ENCODE peak calls at places on chromosome 10, in six cellular contexts. Y is fibroblast of lung, P is GM23338, T is PC-9, O is GM12878, V is H9. E is an unnamed sample.

GRCh38 chr10:110273474-110273873 is 31.2 kb downstream of the SMNDC1 start:
- DNase-seq in Y (peak), P (no peak), T (peak), O (peak), V (no peak), E (no peak)

GRCh38 chr10:35588836-35589235 is 16.3 kb upstream of the GJD4 start:
- DNase-seq in Y (no peak), P (no peak), T (no peak), O (no peak), V (no peak), E (no peak)

GRCh38 chr10:82438277-82438676 is 563.3 kb downstream of the NRG3 start:
- DNase-seq in Y (no peak), P (no peak), T (no peak), O (no peak), V (no peak), E (no peak)

GRCh38 chr10:128808921-128809440 is 658.1 kb upstream of the MGMT start:
- DNase-seq in Y (no peak), P (no peak), T (no peak), O (no peak), V (no peak), E (no peak)

GRCh38 chr10:22754298-22754697 is 39.9 kb upstream of the PIP4K2A start:
- DNase-seq in Y (no peak), P (no peak), T (no peak), O (no peak), V (no peak), E (no peak)

GRCh38 chr10:75097666-75098285 is 13.7 kb upstream of the SAMD8 start:
- DNase-seq in Y (peak), P (peak), T (no peak), O (no peak), V (peak), E (peak)

GRCh38 chr10:21194510-21194993 is 297.4 kb upstream of the NEBL start:
- DNase-seq in Y (peak), P (no peak), T (peak), O (no peak), V (no peak), E (no peak)

GRCh38 chr10:11527700-11528255 is 83.7 kb downstream of the USP6NL start:
- DNase-seq in Y (peak), P (no peak), T (no peak), O (no peak), V (no peak), E (no peak)

GRCh38 chr10:22681783-22682183 is 32.6 kb downstream of the PIP4K2A start:
- DNase-seq in Y (peak), P (no peak), T (peak), O (no peak), V (no peak), E (no peak)

GRCh38 chr10:26435852-26436251 is 2.3 kb upstream of the APBB1IP start:
- DNase-seq in Y (no peak), P (no peak), T (no peak), O (no peak), V (no peak), E (no peak)

GRCh38 chr10:34407227-34407626 is 407.9 kb downstream of the PARD3 start:
- DNase-seq in Y (peak), P (no peak), T (no peak), O (no peak), V (no peak), E (no peak)

GRCh38 chr10:123967626-123968243 is 76.1 kb upstream of the CPXM2 start:
- DNase-seq in Y (peak), P (peak), T (peak), O (no peak), V (peak), E (peak)

GRCh38 chr10:30422981-30423654 is 10.9 kb upstream of the MAP3K8 start:
- DNase-seq in Y (peak), P (peak), T (peak), O (no peak), V (peak), E (peak)

GRCh38 chr10:28681345-28681763 is 4.0 kb downstream of the BAMBI start:
- DNase-seq in Y (no peak), P (no peak), T (no peak), O (no peak), V (no peak), E (no peak)

GRCh38 chr10:27446091-27446918 is 57.8 kb upstream of the RAB18 start:
- DNase-seq in Y (peak), P (peak), T (no peak), O (no peak), V (no peak), E (peak)

GRCh38 chr10:118504044-118504944 is 91.2 kb downstream of the PRLHR start:
- DNase-seq in Y (peak), P (peak), T (peak), O (no peak), V (no peak), E (peak)

GRCh38 chr10:35657621-35658020 is 15.5 kb upstream of the FZD8 start:
- DNase-seq in Y (no peak), P (peak), T (no peak), O (no peak), V (no peak), E (no peak)

GRCh38 chr10:105347487-105347886 is 706.4 kb downstream of the SORCS3 start:
- DNase-seq in Y (no peak), P (no peak), T (no peak), O (no peak), V (no peak), E (no peak)

GRCh38 chr10:122323188-122323587 is 51.3 kb upstream of the PLEKHA1 start:
- DNase-seq in Y (no peak), P (no peak), T (no peak), O (no peak), V (no peak), E (no peak)

GRCh38 chr10:12628964-12629766 is 279.8 kb downstream of the CAMK1D start:
- DNase-seq in Y (no peak), P (no peak), T (no peak), O (no peak), V (no peak), E (peak)

GRCh38 chr10:61628875-61629513 is 33.7 kb upstream of the CABCOCO1 start:
- DNase-seq in Y (peak), P (peak), T (peak), O (no peak), V (no peak), E (no peak)

GRCh38 chr10:103676851-103677417 is 178.4 kb downstream of the SH3PXD2A start:
- DNase-seq in Y (peak), P (no peak), T (no peak), O (no peak), V (no peak), E (no peak)

GRCh38 chr10:110337906-110338305 is 33.2 kb upstream of the SMNDC1 start:
- DNase-seq in Y (peak), P (no peak), T (no peak), O (no peak), V (no peak), E (no peak)

DNA sequence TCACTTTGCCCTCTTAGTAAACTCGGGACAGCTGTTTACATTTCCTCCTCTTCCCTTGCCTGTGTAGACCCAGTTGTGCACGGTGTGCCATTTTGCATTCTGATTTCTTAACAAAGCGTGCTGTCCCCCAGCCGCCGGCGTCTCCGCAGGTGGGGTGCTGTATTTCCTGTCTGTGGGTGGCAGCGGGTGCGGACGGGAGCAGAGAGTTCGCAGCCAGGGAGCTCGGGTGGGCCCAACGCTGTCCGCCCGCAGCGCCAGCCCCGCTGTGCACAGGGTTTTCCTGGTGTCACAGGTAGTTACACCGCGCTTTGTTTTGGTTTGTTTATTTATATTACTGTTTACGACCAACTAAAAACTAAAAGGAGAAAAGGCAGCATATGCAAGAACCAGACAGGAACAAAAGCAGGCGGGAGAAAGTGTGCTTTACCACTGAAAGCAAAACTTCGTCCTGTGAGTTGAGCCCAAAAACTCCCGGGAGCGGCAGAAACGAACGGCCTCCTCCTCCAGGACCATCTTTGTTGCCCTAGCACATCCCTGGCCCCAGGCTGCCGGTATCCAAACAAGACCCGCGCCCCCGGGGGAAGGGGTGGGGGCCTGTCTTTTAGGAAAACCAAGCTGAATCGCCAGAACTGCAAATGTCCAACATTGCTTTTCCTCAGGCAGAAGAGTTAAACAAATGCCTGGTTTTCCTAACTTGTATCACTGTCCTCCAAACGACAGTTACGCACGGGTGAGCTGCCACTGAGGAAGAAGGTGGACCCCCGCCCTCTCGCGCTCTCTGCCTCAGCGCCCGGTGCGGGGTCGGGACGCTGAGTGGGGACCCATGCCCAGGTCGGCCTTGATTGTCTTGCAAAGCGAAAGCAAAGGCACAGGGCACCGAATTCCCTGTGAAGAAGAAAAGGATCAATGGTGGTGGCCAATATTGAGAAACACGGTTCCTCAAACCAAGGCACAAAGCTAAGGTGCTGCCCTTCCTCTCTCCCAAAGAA is 45.9 kb upstream of the DRGX start:
- DNase-seq in Y (no peak), P (peak), T (no peak), O (no peak), V (no peak), E (no peak)
- H2AFZ ChIP-seq in Y (no peak), P (peak), T (no peak), O (no peak), V (no peak), E (no peak)

GRCh38 chr10:100707261-100707848 is 38.0 kb upstream of the PAX2 start:
- DNase-seq in Y (no peak), P (no peak), T (no peak), O (no peak), V (no peak), E (no peak)
- TF ChIP-seq CTCF in Y (no peak), P (no peak), T (no peak), O (no peak), V (no peak), E (no peak)

GRCh38 chr10:130136214-130137076 is at the start of gene GLRX3:
- DNase-seq in Y (peak), P (peak), T (peak), O (no peak), V (peak), E (peak)
- H2AFZ ChIP-seq in Y (peak), P (peak), T (peak), O (peak), V (no peak), E (peak)

GRCh38 chr10:96292971-96293909 is 11.0 kb upstream of the DNTT start:
- DNase-seq in Y (peak), P (peak), T (no peak), O (no peak), V (no peak), E (peak)
- TF ChIP-seq CTCF in Y (peak), P (peak), T (peak), O (peak), V (peak), E (peak)

GRCh38 chr10:79468015-79468560 is 22.7 kb upstream of the ZCCHC24 start:
- DNase-seq in Y (no peak), P (no peak), T (no peak), O (no peak), V (peak), E (no peak)

GRCh38 chr10:79468841-79469585 is 23.6 kb upstream of the ZCCHC24 start:
- DNase-seq in Y (no peak), P (no peak), T (no peak), O (no peak), V (peak), E (no peak)

GRCh38 chr10:79472449-79472848 is 27.0 kb upstream of the ZCCHC24 start:
- DNase-seq in Y (no peak), P (no peak), T (no peak), O (no peak), V (peak), E (no peak)

GRCh38 chr10:79471776-79472175 is 26.4 kb upstream of the ZCCHC24 start:
- DNase-seq in Y (no peak), P (no peak), T (no peak), O (no peak), V (peak), E (no peak)

GRCh38 chr10:79470096-79470495 is 24.7 kb upstream of the ZCCHC24 start:
- DNase-seq in Y (no peak), P (no peak), T (no peak), O (no peak), V (peak), E (no peak)
- H2AFZ ChIP-seq in Y (no peak), P (no peak), T (no peak), O (no peak), V (no peak), E (no peak)

DNA sequence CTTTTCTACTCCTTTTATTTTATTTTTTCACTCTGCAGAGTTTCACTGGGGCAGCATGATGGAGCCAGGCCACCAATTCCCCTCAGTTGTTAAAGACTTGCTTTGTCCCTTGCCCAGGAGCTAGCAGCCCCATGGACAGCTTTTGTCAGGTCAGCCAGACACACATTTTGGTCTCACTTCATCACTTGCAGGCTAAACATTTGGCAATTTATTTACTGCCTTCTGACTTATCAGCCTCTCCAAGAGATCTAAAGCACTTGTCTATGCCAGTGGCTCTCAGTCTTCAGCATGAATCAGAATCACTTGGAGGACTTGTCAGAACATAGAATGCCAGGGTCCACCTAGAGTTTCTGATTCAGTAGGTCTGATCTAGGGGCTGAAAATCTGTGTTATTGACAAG is 66.4 kb upstream of the GDF10 start:
- DNase-seq in Y (no peak), P (no peak), T (no peak), O (no peak), V (peak), E (no peak)
- TF ChIP-seq CTCF in Y (no peak), P (no peak), T (no peak), O (no peak), V (no peak), E (no peak)

GRCh38 chr10:3668276-3668960 is 116.6 kb downstream of the KLF6 start:
- DNase-seq in Y (peak), P (peak), T (peak), O (no peak), V (peak), E (peak)
- H2AFZ ChIP-seq in Y (no peak), P (peak), T (peak), O (no peak), V (peak), E (peak)

E was measured in neural progenitor cell.